ENCODE peak calls at places on chromosomes 4 and X, in seven cellular contexts. O, C, I, N, U, F and B are unnamed samples. For H3K27me3, the result is how much of the 10 kb centered on the place peaks cover.

GRCh38 chrX:47169726-47170515 is 23.7 kb upstream of the UBA1 start:
- DNase-seq in O (no peak), C (peak), I (no peak), N (no peak), U (no peak), F (no peak), B (no peak)

GRCh38 chrX:148609766-148610698 is 109.6 kb downstream of the AFF2 start:
- DNase-seq in O (no peak), C (no peak), I (no peak), N (no peak), U (peak), F (peak), B (no peak)

GRCh38 chrX:27086221-27086620 is 376.9 kb downstream of the PPP4R3C start:
- DNase-seq in O (no peak), C (no peak), I (no peak), N (no peak), U (no peak), F (no peak), B (no peak)

GRCh38 chr4:130336585-130337217 is 1240.7 kb downstream of the C4orf33 start:
- DNase-seq in O (peak), C (peak), I (no peak), N (peak), U (no peak), F (no peak), B (no peak)

GRCh38 chr4:168522829-168523228 is 26.0 kb downstream of the PALLD start:
- DNase-seq in O (no peak), C (no peak), I (no peak), N (no peak), U (no peak), F (no peak), B (no peak)

GRCh38 chrX:66074920-66075879 is 35.3 kb upstream of the VSIG4 start:
- DNase-seq in O (no peak), C (no peak), I (no peak), N (no peak), U (peak), F (no peak), B (no peak)

GRCh38 chrX:136708348-136708747 is 60.4 kb downstream of the CD40LG start:
- DNase-seq in O (no peak), C (peak), I (peak), N (no peak), U (no peak), F (no peak), B (no peak)

GRCh38 chr4:78610546-78611214 is 59.1 kb downstream of the ANXA3 start:
- DNase-seq in O (no peak), C (no peak), I (peak), N (no peak), U (no peak), F (no peak), B (no peak)

GRCh38 chrX:16578218-16578617 is 71.7 kb upstream of the S100G start:
- DNase-seq in O (no peak), C (no peak), I (no peak), N (no peak), U (no peak), F (no peak), B (no peak)

GRCh38 chr4:111475696-111476095 is 669.6 kb upstream of the FAM241A start:
- DNase-seq in O (no peak), C (no peak), I (no peak), N (no peak), U (no peak), F (no peak), B (no peak)

GRCh38 chr4:183612329-183613250 is 46.4 kb downstream of the RWDD4 start:
- DNase-seq in O (no peak), C (no peak), I (no peak), N (no peak), U (no peak), F (no peak), B (no peak)

GRCh38 chrX:12239356-12240082 is 101.2 kb downstream of the FRMPD4 start:
- DNase-seq in O (no peak), C (no peak), I (no peak), N (no peak), U (no peak), F (no peak), B (no peak)

GRCh38 chrX:135973025-135973547 is 702 bp downstream of the MMGT1 start:
- DNase-seq in O (no peak), C (no peak), I (peak), N (no peak), U (no peak), F (no peak), B (no peak)

GRCh38 chrX:85031505-85031904 is 27.8 kb downstream of the APOOL start:
- DNase-seq in O (no peak), C (no peak), I (no peak), N (no peak), U (no peak), F (no peak), B (no peak)

DNA sequence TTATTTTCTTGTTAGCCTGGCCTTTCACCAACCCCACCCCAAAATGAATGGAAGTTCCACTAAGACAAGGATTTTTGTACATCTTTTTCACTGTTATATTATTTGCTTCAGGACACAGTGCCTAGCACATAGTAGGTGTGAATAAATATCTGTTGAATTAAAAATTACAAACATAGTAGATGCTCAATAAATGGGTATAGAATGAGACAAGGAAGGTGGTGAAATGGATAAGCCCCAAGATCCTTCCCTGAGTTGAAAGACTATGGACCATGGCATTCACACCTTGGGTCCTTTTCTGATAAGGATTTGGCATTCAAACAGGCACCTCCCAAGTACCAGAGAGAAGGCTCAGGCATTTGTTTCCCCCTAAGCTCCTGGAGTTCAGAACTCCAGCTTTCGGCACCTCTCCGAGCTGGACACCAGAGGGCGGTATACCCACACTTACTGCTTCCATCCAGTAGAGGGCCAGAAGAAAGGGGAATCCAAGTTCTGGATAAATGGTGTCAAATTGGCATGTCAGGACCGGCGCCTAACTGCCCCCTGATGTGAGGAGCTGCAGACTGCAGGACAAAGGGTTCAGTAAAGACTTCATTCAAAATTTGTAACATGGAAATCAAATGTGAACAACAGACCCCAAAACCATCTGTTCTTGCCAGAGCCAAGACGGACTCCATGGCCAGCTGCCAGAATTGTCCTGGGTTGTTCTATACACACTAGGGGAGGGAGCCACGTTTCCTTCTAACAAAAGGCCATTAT is 193.0 kb downstream of the GPC3 start:
- DNase-seq in O (peak), C (peak), I (peak), N (peak), U (peak), F (peak), B (peak)
- H3K4me3 ChIP-seq in O (no peak), C (peak), I (no peak), N (no peak), U (no peak), F (no peak), B (peak)

GRCh38 chrX:50700921-50701320 is 113.1 kb downstream of the SHROOM4 start:
- DNase-seq in O (no peak), C (no peak), I (no peak), N (no peak), U (no peak), F (no peak), B (no peak)
- H3K27me3 ChIP-seq in O (under half), C (under half), I (under half), N (under half), U (under half), F (under half), B (under half)

GRCh38 chr4:33446953-33447352 is 2726.8 kb downstream of the PCDH7 start:
- DNase-seq in O (no peak), C (no peak), I (no peak), N (no peak), U (no peak), F (no peak), B (no peak)
- TF ChIP-seq SIN3A in O (no peak), C (no peak), I (no peak), N (no peak), U (no peak), F (no peak), B (no peak)

GRCh38 chrX:115311666-115312065 is 22.2 kb downstream of the LUZP4 start:
- DNase-seq in O (no peak), C (peak), I (no peak), N (no peak), U (no peak), F (peak), B (no peak)

DNA sequence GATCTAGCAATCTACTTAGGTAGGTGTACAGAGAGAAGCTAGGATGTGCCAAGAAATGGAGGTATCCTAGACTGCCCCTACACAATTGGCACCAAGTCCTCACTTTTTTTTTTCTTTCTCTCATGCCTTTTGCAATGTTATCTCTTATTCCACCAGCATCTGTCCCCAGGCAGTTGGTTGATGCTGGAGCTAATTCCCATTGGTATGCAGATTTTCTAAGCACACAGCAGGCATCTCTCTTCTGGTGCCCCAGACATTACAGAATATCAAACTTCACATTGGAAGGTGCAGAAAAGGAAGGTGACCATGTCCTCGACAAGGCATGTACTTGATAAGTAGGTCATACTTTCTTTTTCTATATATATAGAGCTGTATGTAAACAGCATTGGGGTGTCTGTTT is 21.6 kb downstream of the LUZP4 start:
- DNase-seq in O (no peak), C (peak), I (no peak), N (no peak), U (no peak), F (no peak), B (no peak)
- H3K4me3 ChIP-seq in O (no peak), C (no peak), I (no peak), N (no peak), U (no peak), F (no peak), B (no peak)

GRCh38 chr4:1011022-1011694 is at the start of gene FGFRL1:
- DNase-seq in O (peak), C (peak), I (peak), N (peak), U (no peak), F (no peak), B (no peak)
- H3K27me3 ChIP-seq in O (under half), C (under half), I (under half), N (under half), U (under half), F (under half), B (under half)

DNA sequence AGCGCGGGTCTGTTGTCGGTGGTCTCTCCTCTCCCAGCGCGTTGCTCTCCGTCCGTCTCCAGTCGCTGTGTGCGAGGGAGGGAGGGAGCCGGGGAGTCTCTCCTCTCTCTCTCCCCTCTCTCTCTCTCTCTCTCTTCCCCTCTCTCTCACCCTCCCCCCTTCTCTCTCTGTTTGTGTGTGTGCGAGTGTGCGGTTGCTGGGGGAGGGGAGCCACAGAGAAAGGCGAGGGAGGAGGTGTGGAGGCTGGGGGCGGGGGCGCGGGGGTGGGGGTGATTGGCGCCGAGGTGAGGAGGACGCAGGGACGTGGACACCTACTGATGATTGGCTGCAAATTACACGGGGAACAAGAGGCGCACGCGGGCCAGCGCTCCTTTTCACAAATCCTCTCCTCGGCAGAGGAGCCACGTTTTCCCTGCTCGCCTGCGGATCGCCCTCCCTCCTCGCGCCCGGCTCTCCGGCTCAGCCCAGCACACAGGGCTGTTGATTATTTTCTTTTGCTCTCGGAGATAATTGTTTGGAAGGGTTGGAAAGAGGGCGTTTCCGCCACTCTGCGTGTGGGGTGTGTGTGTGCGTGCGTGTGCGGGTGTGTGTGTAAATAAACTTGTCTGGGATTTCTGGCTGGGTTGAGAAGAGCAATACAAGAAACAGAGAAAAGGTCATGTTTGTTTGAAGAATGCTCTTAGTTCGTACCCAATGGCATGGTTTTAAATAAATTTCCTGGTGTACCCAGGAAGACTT is at the start of gene CXXC4:
- DNase-seq in O (peak), C (peak), I (peak), N (peak), U (no peak), F (peak), B (no peak)
- TF ChIP-seq SIN3A in O (no peak), C (no peak), I (no peak), N (no peak), U (peak), F (peak), B (no peak)